ENCODE peak calls at places on chromosomes 2 and 18, in five cellular contexts. B, T, Y, O and Q are unnamed samples.

GRCh38 chr18:48790869-48791635 is 159.7 kb downstream of the SMAD7 start:
- DNase-seq in B (no peak), T (no peak), Y (no peak), O (no peak), Q (no peak)

GRCh38 chr2:85999131-85999831 is 106.4 kb downstream of the POLR1A start:
- DNase-seq in B (peak), T (no peak), Y (peak), O (peak), Q (no peak)

GRCh38 chr18:48622911-48623431 is 84.1 kb downstream of the CTIF start:
- DNase-seq in B (no peak), T (no peak), Y (peak), O (peak), Q (no peak)

GRCh38 chr2:1869987-1870386 is 125.7 kb upstream of the PXDN start:
- DNase-seq in B (no peak), T (no peak), Y (peak), O (no peak), Q (no peak)

GRCh38 chr2:43159797-43160196 is 66.6 kb downstream of the ZFP36L2 start:
- DNase-seq in B (no peak), T (no peak), Y (no peak), O (no peak), Q (no peak)

GRCh38 chr2:147554708-147555107 is 290.1 kb upstream of the ACVR2A start:
- DNase-seq in B (no peak), T (no peak), Y (no peak), O (no peak), Q (no peak)

GRCh38 chr18:77071711-77072292 is 60.8 kb downstream of the MBP start:
- DNase-seq in B (peak), T (peak), Y (peak), O (peak), Q (no peak)

GRCh38 chr2:182359027-182360011 is 67.5 kb downstream of the PDE1A start:
- DNase-seq in B (no peak), T (no peak), Y (peak), O (no peak), Q (no peak)

GRCh38 chr2:205612661-205613060 is 69.6 kb upstream of the NRP2 start:
- DNase-seq in B (no peak), T (no peak), Y (no peak), O (no peak), Q (no peak)

GRCh38 chr2:67485431-67485830 is 88.3 kb downstream of the ETAA1 start:
- DNase-seq in B (no peak), T (no peak), Y (peak), O (peak), Q (no peak)

GRCh38 chr2:113281920-113282746 is 3.4 kb upstream of the PAX8 start:
- DNase-seq in B (no peak), T (no peak), Y (no peak), O (peak), Q (peak)

GRCh38 chr18:51957001-51957400 is 383.0 kb upstream of the DCC start:
- DNase-seq in B (no peak), T (no peak), Y (no peak), O (no peak), Q (no peak)

GRCh38 chr18:26405190-26405781 is 143.1 kb downstream of the KCTD1 start:
- DNase-seq in B (peak), T (no peak), Y (peak), O (peak), Q (peak)

GRCh38 chr2:212832211-212833195 is 293.9 kb upstream of the ERBB4 start:
- DNase-seq in B (no peak), T (no peak), Y (no peak), O (no peak), Q (no peak)

GRCh38 chr2:217980036-217980435 is 22.8 kb downstream of the TNS1 start:
- DNase-seq in B (no peak), T (no peak), Y (no peak), O (peak), Q (no peak)